ENCODE peak calls at places on chromosome 5, in six cellular contexts. D is A549, Q is mammary epithelial cell, C is hepatocyte, V is H9, X is PC-3. P is an unnamed sample.

GRCh38 chr5:8057764-8058163 is 188.8 kb downstream of the MTRR start:
- DNase-seq in D (no peak), Q (no peak), C (no peak), V (no peak), X (peak; percentile 25), P (peak; percentile 19)

GRCh38 chr5:62506659-62507460 is 71.8 kb upstream of the LRRC70 start:
- DNase-seq in D (no peak), Q (no peak), C (no peak), V (no peak), X (no peak), P (no peak)

GRCh38 chr5:73647721-73648120 is 21.7 kb downstream of the ARHGEF28 start:
- DNase-seq in D (no peak), Q (no peak), C (no peak), V (no peak), X (no peak), P (no peak)

GRCh38 chr5:157456301-157456700 is 3.7 kb upstream of the NIPAL4 start:
- DNase-seq in D (no peak), Q (no peak), C (no peak), V (peak; percentile 20), X (no peak), P (no peak)

GRCh38 chr5:61910771-61911170 is 395.2 kb upstream of the KIF2A start:
- DNase-seq in D (no peak), Q (peak; percentile 49), C (no peak), V (no peak), X (peak; percentile 39), P (no peak)

GRCh38 chr5:169107316-169107715 is 193.6 kb downstream of the SLIT3 start:
- DNase-seq in D (no peak), Q (no peak), C (no peak), V (no peak), X (no peak), P (peak; percentile 74)

GRCh38 chr5:32842798-32843531 is 131.8 kb downstream of the NPR3 start:
- DNase-seq in D (no peak), Q (peak; percentile 25), C (peak; percentile 37), V (no peak), X (peak; percentile 92), P (no peak)

GRCh38 chr5:44336708-44337107 is 52.5 kb downstream of the FGF10 start:
- DNase-seq in D (no peak), Q (no peak), C (no peak), V (no peak), X (no peak), P (no peak)

GRCh38 chr5:163135849-163136248 is 301.5 kb upstream of the CCNG1 start:
- DNase-seq in D (no peak), Q (no peak), C (no peak), V (no peak), X (no peak), P (no peak)

GRCh38 chr5:131193106-131193505 is 22.4 kb downstream of the LYRM7 start:
- DNase-seq in D (no peak), Q (peak; percentile 7), C (no peak), V (no peak), X (no peak), P (no peak)

GRCh38 chr5:24183941-24184340 is 460.8 kb downstream of the CDH10 start:
- DNase-seq in D (no peak), Q (no peak), C (no peak), V (no peak), X (peak; percentile 27), P (no peak)

GRCh38 chr5:140348104-140348503 is 1.7 kb upstream of the HBEGF start:
- DNase-seq in D (no peak), Q (peak; percentile 99), C (no peak), V (no peak), X (peak; percentile 53), P (peak; percentile 35)

GRCh38 chr5:61575103-61575502 is 243.0 kb downstream of the ZSWIM6 start:
- DNase-seq in D (no peak), Q (peak; percentile 36), C (peak; percentile 30), V (no peak), X (peak; percentile 16), P (no peak)

GRCh38 chr5:55750499-55750898 is 12.6 kb downstream of the DDX4 start:
- DNase-seq in D (no peak), Q (no peak), C (no peak), V (no peak), X (no peak), P (no peak)

GRCh38 chr5:151082274-151082902 is 1.6 kb upstream of the TNIP1 start:
- DNase-seq in D (peak; percentile 73), Q (peak; percentile 65), C (peak; percentile 59), V (peak; percentile 57), X (peak; percentile 24), P (no peak)

GRCh38 chr5:159051431-159052281 is 48.1 kb downstream of the EBF1 start:
- DNase-seq in D (no peak), Q (no peak), C (peak; percentile 60), V (peak; percentile 56), X (peak; percentile 23), P (no peak)

GRCh38 chr5:100004969-100005368 is 530.2 kb upstream of the FAM174A start:
- DNase-seq in D (no peak), Q (peak; percentile 69), C (no peak), V (no peak), X (peak; percentile 93), P (no peak)

GRCh38 chr5:79173626-79174025 is 62.0 kb downstream of the BHMT start:
- DNase-seq in D (no peak), Q (no peak), C (peak; percentile 46), V (no peak), X (peak; percentile 85), P (no peak)
- H3K4me2 ChIP-seq in D (no peak overlapping the region), Q (no peak overlapping the region), C (no peak overlapping the region), V (no peak overlapping the region), X (peak overlapping the region; percentile 47), P (no peak overlapping the region)

DNA sequence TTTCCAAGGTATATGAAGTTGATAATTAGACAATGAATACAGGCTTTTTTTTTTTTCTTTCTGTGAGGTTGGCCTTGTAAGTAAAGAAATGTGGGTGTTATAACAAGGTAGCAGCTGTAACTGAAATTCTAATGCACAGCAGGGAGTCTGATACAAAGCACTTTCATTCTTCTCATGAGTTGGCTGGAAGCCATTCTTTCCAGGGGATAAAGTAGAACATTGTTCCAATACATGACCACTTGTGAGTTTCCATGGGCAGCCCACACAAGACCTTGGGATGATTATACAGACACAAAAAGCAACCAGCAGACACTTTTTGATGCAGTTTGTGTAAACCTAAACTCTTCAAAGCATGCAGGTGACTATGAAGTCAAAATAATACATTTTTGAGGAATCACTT is 1785.9 kb upstream of the WWC1 start:
- DNase-seq in D (no peak), Q (no peak), C (no peak), V (no peak), X (no peak), P (no peak)
- H3K4me2 ChIP-seq in D (no peak overlapping the region), Q (no peak overlapping the region), C (no peak overlapping the region), V (no peak overlapping the region), X (no peak overlapping the region), P (no peak overlapping the region)

GRCh38 chr5:106587-106986 is 14.6 kb downstream of the PLEKHG4B start:
- DNase-seq in D (no peak), Q (no peak), C (no peak), V (peak; percentile 31), X (no peak), P (no peak)
- H3K4me2 ChIP-seq in D (no peak overlapping the region), Q (no peak overlapping the region), C (no peak overlapping the region), V (no peak overlapping the region), X (no peak overlapping the region), P (no peak overlapping the region)

GRCh38 chr5:59756373-59757035 is 137.0 kb downstream of the PDE4D start:
- DNase-seq in D (no peak), Q (peak; percentile 52), C (peak; percentile 67), V (no peak), X (peak; percentile 60), P (peak; percentile 78)

GRCh38 chr5:59757442-59757841 is 136.1 kb downstream of the PDE4D start:
- DNase-seq in D (peak; percentile 28), Q (peak; percentile 33), C (no peak), V (no peak), X (peak; percentile 34), P (peak; percentile 65)

GRCh38 chr5:59760798-59761348 is 132.7 kb downstream of the PDE4D start:
- DNase-seq in D (no peak), Q (peak; percentile 85), C (peak; percentile 23), V (no peak), X (peak; percentile 60), P (no peak)

GRCh38 chr5:59758566-59758965 is 135.0 kb downstream of the PDE4D start:
- DNase-seq in D (no peak), Q (peak; percentile 63), C (no peak), V (no peak), X (no peak), P (no peak)

DNA sequence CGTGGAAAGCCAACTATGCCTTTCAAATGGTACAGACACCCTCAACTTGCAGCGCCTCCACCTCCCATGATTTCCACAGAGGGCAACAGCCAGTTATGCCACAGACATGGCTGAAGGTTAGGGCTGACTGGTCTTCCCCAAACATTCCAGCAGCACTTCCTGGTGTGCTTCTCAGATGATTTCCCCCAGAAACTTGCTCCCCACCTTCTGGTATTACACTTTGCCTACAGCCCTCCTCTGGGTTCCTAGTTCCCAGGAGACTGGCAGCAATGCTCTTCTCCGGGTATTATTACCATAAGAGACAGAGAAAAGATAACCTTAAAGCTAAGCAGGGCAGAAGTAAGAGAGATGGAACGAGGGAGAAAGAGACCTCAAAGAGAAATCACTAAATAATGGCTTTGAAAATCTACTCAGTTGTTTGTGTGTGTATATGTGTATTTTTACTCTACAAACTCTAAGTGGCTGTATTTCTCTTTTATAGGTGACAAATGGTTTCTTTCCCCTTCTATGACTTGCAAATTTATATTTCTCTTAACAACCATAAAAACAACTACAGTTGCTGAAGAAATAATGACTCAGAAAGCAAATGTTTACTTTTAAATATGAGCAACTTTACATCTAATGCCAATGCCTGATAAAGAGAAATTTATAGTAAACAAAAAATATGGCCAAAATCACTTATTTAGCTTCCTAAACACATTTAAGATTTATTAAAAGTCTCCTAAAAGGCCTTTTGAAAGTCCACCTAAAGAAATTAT is 133.7 kb downstream of the PDE4D start:
- DNase-seq in D (peak; percentile 49), Q (no peak), C (no peak), V (no peak), X (peak; percentile 68), P (no peak)
- H3K4me2 ChIP-seq in D (peak overlapping the region; percentile 83), Q (peak overlapping the region; percentile 19), C (peak overlapping the region; percentile 18), V (no peak overlapping the region), X (peak overlapping the region; percentile 81), P (no peak overlapping the region)

DNA sequence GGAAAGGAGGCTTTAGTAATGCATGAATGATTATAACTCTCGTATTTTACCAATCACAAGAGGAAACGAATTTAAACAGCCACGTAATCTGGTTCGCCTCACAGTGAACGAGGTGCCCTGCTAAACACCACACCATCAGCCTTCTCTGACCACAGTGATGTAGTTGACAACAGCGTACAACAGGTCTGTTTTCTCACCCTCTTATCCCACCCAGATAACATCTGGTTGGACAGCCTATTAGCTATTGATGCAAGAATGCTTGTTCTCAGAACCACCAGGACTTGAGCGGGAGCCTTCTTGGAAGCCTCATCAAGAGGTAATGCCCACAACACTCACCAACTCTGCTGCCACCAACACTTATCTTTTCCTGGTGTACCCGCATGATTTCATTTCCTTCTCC is 23.3 kb downstream of the SLC1A3 start:
- DNase-seq in D (no peak), Q (no peak), C (no peak), V (no peak), X (no peak), P (no peak)
- H3K4me2 ChIP-seq in D (no peak overlapping the region), Q (no peak overlapping the region), C (no peak overlapping the region), V (no peak overlapping the region), X (no peak overlapping the region), P (no peak overlapping the region)

P was measured in osteoblast.